ENCODE peak calls at places on chromosomes 12 and 14, in six cellular contexts. One of them, this sample, is unnamed.

GRCh38 chr14:90733139-90733808 is 83.0 kb downstream of the TTC7B start:
- DNase-seq in stimulated activated CD8-positive, alpha-beta memory T cell treated with anti-CD3 and anti-CD28 coated beads, Interleukin-4, amount 100 ng/mL, for 1 hour: no peak
- DNase-seq in LHCN-M2: no peak
- DNase-seq in GM12891: no peak
- DNase-seq in dorsolateral prefrontal cortex: peak; percentile 56
- DNase-seq in COR-L47: no peak
- DNase-seq in this sample: no peak

GRCh38 chr14:104510794-104511611 is 68.6 kb upstream of the C14orf180 start:
- DNase-seq in stimulated activated CD8-positive, alpha-beta memory T cell treated with anti-CD3 and anti-CD28 coated beads, Interleukin-4, amount 100 ng/mL, for 1 hour: no peak
- DNase-seq in LHCN-M2: no peak
- DNase-seq in GM12891: no peak
- DNase-seq in dorsolateral prefrontal cortex: peak; percentile 59
- DNase-seq in COR-L47: no peak
- DNase-seq in this sample: peak; percentile 49

GRCh38 chr14:79576434-79576833 is 634.9 kb downstream of the DIO2 start:
- DNase-seq in stimulated activated CD8-positive, alpha-beta memory T cell treated with anti-CD3 and anti-CD28 coated beads, Interleukin-4, amount 100 ng/mL, for 1 hour: no peak
- DNase-seq in LHCN-M2: no peak
- DNase-seq in GM12891: no peak
- DNase-seq in dorsolateral prefrontal cortex: no peak
- DNase-seq in COR-L47: no peak
- DNase-seq in this sample: peak; percentile 76

GRCh38 chr12:98727196-98727595 is 82.1 kb downstream of the APAF1 start:
- DNase-seq in stimulated activated CD8-positive, alpha-beta memory T cell treated with anti-CD3 and anti-CD28 coated beads, Interleukin-4, amount 100 ng/mL, for 1 hour: no peak
- DNase-seq in LHCN-M2: no peak
- DNase-seq in GM12891: no peak
- DNase-seq in dorsolateral prefrontal cortex: no peak
- DNase-seq in COR-L47: no peak
- DNase-seq in this sample: no peak

GRCh38 chr12:71591601-71592000 is 72.0 kb downstream of the ZFC3H1 start:
- DNase-seq in stimulated activated CD8-positive, alpha-beta memory T cell treated with anti-CD3 and anti-CD28 coated beads, Interleukin-4, amount 100 ng/mL, for 1 hour: no peak
- DNase-seq in LHCN-M2: no peak
- DNase-seq in GM12891: no peak
- DNase-seq in dorsolateral prefrontal cortex: no peak
- DNase-seq in COR-L47: no peak
- DNase-seq in this sample: no peak

GRCh38 chr12:64611430-64612286 is 1.4 kb downstream of the RASSF3 start:
- DNase-seq in stimulated activated CD8-positive, alpha-beta memory T cell treated with anti-CD3 and anti-CD28 coated beads, Interleukin-4, amount 100 ng/mL, for 1 hour: no peak
- DNase-seq in LHCN-M2: peak; percentile 42
- DNase-seq in GM12891: no peak
- DNase-seq in dorsolateral prefrontal cortex: no peak
- DNase-seq in COR-L47: no peak
- DNase-seq in this sample: no peak

GRCh38 chr12:70826156-70826555 is 94.4 kb downstream of the PTPRR start:
- DNase-seq in stimulated activated CD8-positive, alpha-beta memory T cell treated with anti-CD3 and anti-CD28 coated beads, Interleukin-4, amount 100 ng/mL, for 1 hour: no peak
- DNase-seq in LHCN-M2: no peak
- DNase-seq in GM12891: no peak
- DNase-seq in dorsolateral prefrontal cortex: no peak
- DNase-seq in COR-L47: no peak
- DNase-seq in this sample: no peak

GRCh38 chr12:124686001-124686884 is 118.8 kb upstream of the NCOR2 start:
- DNase-seq in stimulated activated CD8-positive, alpha-beta memory T cell treated with anti-CD3 and anti-CD28 coated beads, Interleukin-4, amount 100 ng/mL, for 1 hour: no peak
- DNase-seq in LHCN-M2: no peak
- DNase-seq in GM12891: no peak
- DNase-seq in dorsolateral prefrontal cortex: no peak
- DNase-seq in COR-L47: no peak
- DNase-seq in this sample: no peak

GRCh38 chr12:29714966-29715365 is 68.8 kb downstream of the TMTC1 start:
- DNase-seq in stimulated activated CD8-positive, alpha-beta memory T cell treated with anti-CD3 and anti-CD28 coated beads, Interleukin-4, amount 100 ng/mL, for 1 hour: no peak
- DNase-seq in LHCN-M2: no peak
- DNase-seq in GM12891: no peak
- DNase-seq in dorsolateral prefrontal cortex: no peak
- DNase-seq in COR-L47: no peak
- DNase-seq in this sample: no peak

GRCh38 chr14:106308839-106309389 is 782.5 kb downstream of the TMEM121 start:
- DNase-seq in stimulated activated CD8-positive, alpha-beta memory T cell treated with anti-CD3 and anti-CD28 coated beads, Interleukin-4, amount 100 ng/mL, for 1 hour: peak; percentile 20
- DNase-seq in LHCN-M2: peak; percentile 5
- DNase-seq in GM12891: peak; percentile 39
- DNase-seq in dorsolateral prefrontal cortex: no peak
- DNase-seq in COR-L47: peak; percentile 17
- DNase-seq in this sample: no peak

GRCh38 chr12:38912116-38912515 is 6.7 kb upstream of the CPNE8 start:
- DNase-seq in stimulated activated CD8-positive, alpha-beta memory T cell treated with anti-CD3 and anti-CD28 coated beads, Interleukin-4, amount 100 ng/mL, for 1 hour: no peak
- DNase-seq in LHCN-M2: no peak
- DNase-seq in GM12891: no peak
- DNase-seq in dorsolateral prefrontal cortex: no peak
- DNase-seq in COR-L47: no peak
- DNase-seq in this sample: no peak

GRCh38 chr12:1932264-1932777 is 13.9 kb upstream of the CACNA2D4 start:
- DNase-seq in stimulated activated CD8-positive, alpha-beta memory T cell treated with anti-CD3 and anti-CD28 coated beads, Interleukin-4, amount 100 ng/mL, for 1 hour: no peak
- DNase-seq in LHCN-M2: no peak
- DNase-seq in GM12891: no peak
- DNase-seq in dorsolateral prefrontal cortex: peak; percentile 59
- DNase-seq in COR-L47: peak; percentile 7
- DNase-seq in this sample: no peak

GRCh38 chr12:18158774-18159557 is 69.0 kb upstream of the RERGL start:
- DNase-seq in stimulated activated CD8-positive, alpha-beta memory T cell treated with anti-CD3 and anti-CD28 coated beads, Interleukin-4, amount 100 ng/mL, for 1 hour: no peak
- DNase-seq in LHCN-M2: peak; percentile 39
- DNase-seq in GM12891: no peak
- DNase-seq in dorsolateral prefrontal cortex: no peak
- DNase-seq in COR-L47: peak; percentile 4
- DNase-seq in this sample: no peak

This sample was measured in cerebellar nuclear complex.